ENCODE peak calls at places on chromosome 16, in four cellular contexts. One of them, this sample, is unnamed.

GRCh38 chr16:4059969-4060368 is 56.3 kb downstream of the ADCY9 start:
- DNase-seq in heart right ventricle: no peak
- DNase-seq in Panc1: no peak
- DNase-seq in stomach: no peak
- DNase-seq in this sample: no peak

GRCh38 chr16:13193721-13194120 is 292.3 kb downstream of the SHISA9 start:
- DNase-seq in Panc1: no peak
- DNase-seq in stomach: no peak
- DNase-seq in heart right ventricle: no peak
- DNase-seq in this sample: no peak

GRCh38 chr16:80260906-80261311 is 279.9 kb upstream of the DYNLRB2 start:
- DNase-seq in Panc1: no peak
- DNase-seq in heart right ventricle: no peak
- DNase-seq in stomach: no peak
- DNase-seq in this sample: no peak

GRCh38 chr16:12896562-12896961 is 4.8 kb upstream of the SHISA9 start:
- DNase-seq in heart right ventricle: no peak
- DNase-seq in stomach: no peak
- DNase-seq in Panc1: peak; percentile 12
- DNase-seq in this sample: no peak

GRCh38 chr16:27191352-27191924 is 11.9 kb upstream of the KDM8 start:
- DNase-seq in heart right ventricle: no peak
- DNase-seq in stomach: no peak
- DNase-seq in Panc1: no peak
- DNase-seq in this sample: no peak

GRCh38 chr16:69424053-69424934 is at the start of gene CYB5B:
- DNase-seq in Panc1: peak; percentile 94
- DNase-seq in heart right ventricle: peak; percentile 97
- DNase-seq in stomach: peak; percentile 94
- DNase-seq in this sample: peak; percentile 100

GRCh38 chr16:66569131-66569530 is 2.9 kb downstream of the CMTM1 start:
- DNase-seq in Panc1: no peak
- DNase-seq in stomach: no peak
- DNase-seq in heart right ventricle: no peak
- DNase-seq in this sample: no peak

GRCh38 chr16:5459863-5460262 is 362.3 kb upstream of the EEF2KMT start:
- DNase-seq in heart right ventricle: no peak
- DNase-seq in stomach: no peak
- DNase-seq in Panc1: no peak
- DNase-seq in this sample: no peak

DNA sequence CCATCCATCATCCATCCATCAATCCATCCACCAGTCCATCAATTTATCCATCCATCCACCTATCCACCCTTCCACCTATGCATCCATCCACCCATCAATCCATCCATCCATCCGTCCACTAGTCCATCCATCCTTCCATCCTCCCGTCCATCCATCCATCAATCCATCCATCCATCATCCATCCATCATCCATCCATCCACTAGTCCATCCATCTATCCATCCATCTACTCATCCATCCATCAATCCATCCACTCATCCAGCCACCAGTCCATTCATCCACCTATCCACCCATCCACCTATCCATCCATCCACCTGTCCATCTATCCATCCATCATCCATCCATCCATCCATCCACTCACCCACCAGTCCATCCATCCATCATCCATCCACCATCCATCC is 39.9 kb upstream of the SSTR5 start:
- DNase-seq in heart right ventricle: no peak
- DNase-seq in Panc1: no peak
- DNase-seq in stomach: no peak
- DNase-seq in this sample: no peak
- H3K27me3 ChIP-seq in heart right ventricle: peaks cover 63% of the 10 kb centered on the region
- H3K27me3 ChIP-seq in Panc1: no peaks in the 10 kb centered on the region
- H3K27me3 ChIP-seq in stomach: peaks cover 39% of the 10 kb centered on the region
- H3K27me3 ChIP-seq in this sample: no peaks in the 10 kb centered on the region

GRCh38 chr16:63481060-63481459 is 1444.8 kb upstream of the CDH8 start:
- DNase-seq in Panc1: no peak
- DNase-seq in heart right ventricle: no peak
- DNase-seq in stomach: no peak
- DNase-seq in this sample: no peak
- H3K4me3 ChIP-seq in Panc1: no peak overlapping the region
- H3K4me3 ChIP-seq in heart right ventricle: no peak overlapping the region
- H3K4me3 ChIP-seq in stomach: no peak overlapping the region
- H3K4me3 ChIP-seq in this sample: no peak overlapping the region

GRCh38 chr16:77430360-77430759 is 4.5 kb downstream of the ADAMTS18 start:
- DNase-seq in heart right ventricle: no peak
- DNase-seq in Panc1: no peak
- DNase-seq in stomach: no peak
- DNase-seq in this sample: no peak
- H3K27me3 ChIP-seq in heart right ventricle: peaks cover 50% of the 10 kb centered on the region
- H3K27me3 ChIP-seq in Panc1: no peaks in the 10 kb centered on the region
- H3K27me3 ChIP-seq in stomach: peaks cover 19% of the 10 kb centered on the region
- H3K27me3 ChIP-seq in this sample: peaks cover 12% of the 10 kb centered on the region

DNA sequence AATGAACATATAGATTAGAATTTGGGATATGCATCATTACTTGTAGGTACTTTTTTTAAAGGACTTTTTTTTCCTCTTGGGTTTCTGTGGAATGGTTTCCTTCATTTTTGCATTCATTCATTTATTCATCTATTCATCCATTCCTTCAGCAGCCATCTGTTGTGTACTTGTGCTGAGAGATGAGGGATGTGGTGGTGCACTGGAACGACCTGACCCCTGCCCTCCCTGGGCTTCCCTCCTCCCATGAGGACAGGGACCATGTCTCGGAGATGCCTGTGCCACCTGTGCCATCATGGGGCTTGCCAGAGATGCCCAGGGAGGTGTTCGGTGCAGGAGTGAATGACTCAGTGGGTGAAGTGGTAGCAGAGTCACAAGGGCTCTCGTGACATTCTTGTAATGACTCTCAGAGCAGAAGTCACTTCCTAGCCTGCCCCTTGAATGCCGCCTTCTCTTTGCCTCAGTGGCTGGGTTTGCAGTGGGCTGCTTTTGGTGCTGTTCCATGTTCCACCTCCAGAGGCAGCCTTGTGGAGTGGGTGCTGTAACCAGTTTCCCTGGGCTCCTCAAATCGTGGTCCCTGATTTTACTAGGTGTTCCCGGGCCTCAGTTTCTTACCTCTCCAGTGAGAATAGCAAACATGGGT is 43.9 kb downstream of the CLEC16A start:
- DNase-seq in stomach: no peak
- DNase-seq in Panc1: no peak
- DNase-seq in heart right ventricle: no peak
- DNase-seq in this sample: no peak
- H3K4me3 ChIP-seq in stomach: no peak overlapping the region
- H3K4me3 ChIP-seq in Panc1: no peak overlapping the region
- H3K4me3 ChIP-seq in heart right ventricle: no peak overlapping the region
- H3K4me3 ChIP-seq in this sample: no peak overlapping the region

DNA sequence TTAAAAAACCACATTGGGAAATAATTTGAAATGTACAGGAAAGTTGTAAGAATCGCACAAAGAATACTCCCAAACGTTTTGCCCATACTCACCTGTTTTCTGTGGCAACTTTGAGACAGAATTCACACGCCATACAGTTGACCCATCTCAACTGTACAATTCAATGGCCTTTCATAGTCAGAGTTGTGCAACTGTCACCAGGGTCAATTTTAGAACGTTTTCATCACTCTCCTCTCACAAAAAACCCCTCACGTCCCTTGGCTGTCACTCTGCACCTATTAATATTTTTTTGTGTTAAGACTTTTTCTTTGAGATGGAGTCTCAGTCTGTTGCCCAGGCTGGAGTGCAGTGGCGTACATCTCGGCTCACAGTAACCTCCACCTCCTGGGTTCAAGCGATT is 49.9 kb downstream of the IRF8 start:
- DNase-seq in heart right ventricle: no peak
- DNase-seq in Panc1: no peak
- DNase-seq in stomach: no peak
- DNase-seq in this sample: no peak
- H3K27me3 ChIP-seq in heart right ventricle: peaks cover 72% of the 10 kb centered on the region
- H3K27me3 ChIP-seq in Panc1: no peaks in the 10 kb centered on the region
- H3K27me3 ChIP-seq in stomach: no peaks in the 10 kb centered on the region
- H3K27me3 ChIP-seq in this sample: no peaks in the 10 kb centered on the region

GRCh38 chr16:84791088-84791487 is 28.7 kb upstream of the CRISPLD2 start:
- DNase-seq in Panc1: no peak
- DNase-seq in stomach: no peak
- DNase-seq in heart right ventricle: no peak
- DNase-seq in this sample: no peak

GRCh38 chr16:84795338-84796053 is 24.3 kb upstream of the CRISPLD2 start:
- DNase-seq in Panc1: no peak
- DNase-seq in stomach: peak; percentile 43
- DNase-seq in heart right ventricle: peak; percentile 86
- DNase-seq in this sample: no peak

GRCh38 chr16:84791501-84791900 is 28.3 kb upstream of the CRISPLD2 start:
- DNase-seq in Panc1: no peak
- DNase-seq in stomach: no peak
- DNase-seq in heart right ventricle: no peak
- DNase-seq in this sample: no peak

GRCh38 chr16:84790291-84790690 is 29.5 kb upstream of the CRISPLD2 start:
- DNase-seq in heart right ventricle: no peak
- DNase-seq in stomach: no peak
- DNase-seq in Panc1: no peak
- DNase-seq in this sample: no peak

GRCh38 chr16:84794626-84795025 is 25.2 kb upstream of the CRISPLD2 start:
- DNase-seq in Panc1: no peak
- DNase-seq in heart right ventricle: no peak
- DNase-seq in stomach: no peak
- DNase-seq in this sample: no peak
- H3K4me3 ChIP-seq in Panc1: no peak overlapping the region
- H3K4me3 ChIP-seq in heart right ventricle: no peak overlapping the region
- H3K4me3 ChIP-seq in stomach: peak overlapping the region; percentile 0
- H3K4me3 ChIP-seq in this sample: no peak overlapping the region